ENCODE peak calls at places on chromosomes 2 and 18, in four cellular contexts. J is endothelial cell of umbilical vein, W is lower leg skin, Y is NB4. N is an unnamed sample.

GRCh38 chr2:226611944-226612318 is 187.7 kb downstream of the IRS1 start:
- DNase-seq in W (no peak), J (no peak), Y (no peak), N (no peak)

GRCh38 chr2:106843910-106844250 is 42.1 kb downstream of the ST6GAL2 start:
- DNase-seq in Y (no peak), W (peak), J (no peak), N (no peak)

GRCh38 chr18:71239111-71239624 is 950.3 kb downstream of the SOCS6 start:
- DNase-seq in J (no peak), Y (no peak), W (no peak), N (no peak)

GRCh38 chr2:175935289-175936181 is 66.5 kb downstream of the LNPK start:
- DNase-seq in J (no peak), W (no peak), Y (no peak), N (peak)

GRCh38 chr18:3616142-3616541 is 166.2 kb downstream of the TGIF1 start:
- DNase-seq in J (no peak), W (peak), Y (no peak), N (no peak)

GRCh38 chr2:159773426-159773825 is 24.6 kb downstream of the CD302 start:
- DNase-seq in Y (no peak), W (no peak), J (no peak), N (no peak)

GRCh38 chr18:47420130-47420529 is 168.7 kb upstream of the SKOR2 start:
- DNase-seq in J (no peak), Y (peak), W (no peak), N (no peak)

GRCh38 chr2:235227607-235228006 is 266.2 kb upstream of the AGAP1 start:
- DNase-seq in Y (no peak), J (no peak), W (no peak), N (no peak)

GRCh38 chr2:239285071-239285931 is 115.5 kb downstream of the HDAC4 start:
- DNase-seq in Y (peak), J (no peak), W (no peak), N (peak)

GRCh38 chr2:186554850-186555785 is 34.7 kb upstream of the ITGAV start:
- DNase-seq in Y (peak), W (no peak), J (peak), N (peak)

GRCh38 chr18:69948919-69949537 is 1.4 kb upstream of the CD226 start:
- DNase-seq in Y (peak), W (no peak), J (peak), N (no peak)

GRCh38 chr2:161238559-161239415 is 69.4 kb upstream of the PSMD14 start:
- DNase-seq in W (peak), J (peak), Y (peak), N (peak)

GRCh38 chr2:210128961-210129360 is 42.2 kb downstream of the KANSL1L start:
- DNase-seq in W (no peak), J (peak), Y (no peak), N (no peak)

GRCh38 chr2:147045113-147045512 is 799.7 kb upstream of the ACVR2A start:
- DNase-seq in Y (peak), W (no peak), J (peak), N (peak)

GRCh38 chr2:200811336-200812121 is at the start of gene BZW1:
- DNase-seq in W (peak), Y (peak), J (peak), N (peak)

GRCh38 chr2:9178905-9179571 is 27.6 kb upstream of the ASAP2 start:
- DNase-seq in J (peak), W (peak), Y (no peak), N (no peak)

GRCh38 chr18:55420977-55421611 is 166.9 kb downstream of the TCF4 start:
- DNase-seq in Y (no peak), W (no peak), J (no peak), N (no peak)

GRCh38 chr2:132439703-132440398 is 23.2 kb downstream of the GPR39 start:
- DNase-seq in J (no peak), W (no peak), Y (no peak), N (no peak)

GRCh38 chr2:124678043-124678442 is 653.0 kb downstream of the CNTNAP5 start:
- DNase-seq in Y (no peak), J (no peak), W (no peak), N (no peak)

GRCh38 chr2:237154894-237155851 is 69.5 kb downstream of the COPS8 start:
- DNase-seq in W (no peak), J (no peak), Y (no peak), N (no peak)

GRCh38 chr2:237152361-237152760 is 66.7 kb downstream of the COPS8 start:
- DNase-seq in Y (no peak), W (no peak), J (no peak), N (no peak)

GRCh38 chr2:237156131-237156856 is 70.6 kb downstream of the COPS8 start:
- DNase-seq in Y (peak), J (peak), W (peak), N (no peak)

GRCh38 chr2:237156857-237157550 is 71.3 kb downstream of the COPS8 start:
- DNase-seq in Y (no peak), J (no peak), W (no peak), N (no peak)

DNA sequence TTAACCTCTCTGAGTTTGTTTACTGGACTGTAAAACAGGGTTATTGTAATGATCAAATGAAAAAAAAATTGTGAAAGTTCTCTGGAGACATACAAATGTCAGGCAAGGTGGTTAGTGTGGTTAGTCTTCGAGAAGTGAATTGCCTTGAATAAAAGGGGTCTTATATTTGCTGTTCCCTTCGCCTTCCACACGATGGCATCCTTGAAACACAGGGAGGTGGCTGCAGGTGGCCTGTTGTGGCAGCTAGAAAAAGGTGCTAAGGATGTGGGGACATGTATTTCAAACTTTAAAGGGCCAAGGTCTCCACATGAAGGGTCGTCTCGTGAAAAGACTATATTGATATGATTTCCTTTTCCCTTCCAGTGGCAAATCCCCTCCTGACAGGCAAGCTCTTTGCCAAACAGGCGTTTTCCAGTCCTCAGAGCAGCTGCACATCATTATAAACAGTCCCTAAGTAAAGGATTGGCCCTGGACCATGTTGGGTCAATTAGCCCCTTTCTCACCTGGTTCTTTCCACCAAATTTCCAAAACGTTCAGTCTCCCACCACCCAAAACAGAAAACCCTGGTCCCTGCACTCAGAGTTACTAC is 68.5 kb downstream of the COPS8 start:
- DNase-seq in W (no peak), Y (peak), J (peak), N (peak)
- TF ChIP-seq POLR2A in W (no peak), Y (no peak), J (no peak), N (no peak)

DNA sequence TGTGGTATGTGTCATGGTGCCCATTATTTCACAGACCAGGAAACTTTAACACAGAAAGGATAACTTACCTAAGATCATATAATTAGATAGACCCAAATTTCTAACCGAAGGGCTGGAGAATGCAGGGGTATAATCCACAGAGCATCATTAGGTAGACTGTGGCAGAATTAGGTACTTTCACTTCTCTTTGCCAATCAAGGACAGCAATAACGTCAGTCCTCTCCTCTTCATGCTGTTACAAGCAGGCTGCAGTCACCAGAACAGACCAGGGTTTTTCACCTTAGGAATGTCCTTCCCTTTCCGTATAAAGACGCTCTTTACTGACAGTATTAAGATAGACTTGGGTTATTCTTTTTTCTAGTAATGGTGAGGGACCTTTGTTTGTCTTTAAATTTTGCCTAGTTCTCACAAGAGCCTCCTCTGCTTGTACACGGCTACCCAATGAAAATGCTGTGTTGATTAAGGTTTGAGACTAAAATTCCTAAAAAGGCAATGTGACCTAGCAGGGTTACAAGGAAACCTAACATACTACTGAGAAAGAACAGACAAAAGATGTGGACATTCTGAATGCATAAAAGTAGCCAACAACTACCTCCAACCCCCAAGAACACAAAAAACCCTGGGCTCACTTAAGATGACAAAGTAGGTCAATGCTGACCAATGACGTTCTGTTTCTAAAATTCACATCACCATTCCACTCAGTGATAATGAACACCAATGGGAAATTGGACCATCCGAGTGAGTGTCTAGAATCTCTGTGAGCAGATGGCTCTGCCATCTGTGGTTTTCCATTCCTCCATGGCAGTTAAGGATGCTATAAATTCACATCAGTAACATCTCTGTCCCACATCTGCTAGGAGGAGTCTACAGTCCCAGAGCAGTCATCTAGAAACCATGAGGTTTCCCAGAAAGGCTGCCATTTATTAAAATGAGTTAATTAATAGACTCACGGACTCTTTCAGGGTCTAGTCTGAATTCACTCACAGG is 2.1 kb downstream of the PDIA6 start:
- DNase-seq in W (no peak), J (peak), Y (peak), N (peak)
- TF ChIP-seq POLR2A in W (no peak), J (no peak), Y (no peak), N (no peak)

GRCh38 chr2:42810971-42811865 is 18.8 kb upstream of the HAAO start:
- DNase-seq in Y (peak), W (peak), J (peak), N (peak)
- TF ChIP-seq POLR2A in Y (no peak), W (no peak), J (peak), N (no peak)

DNA sequence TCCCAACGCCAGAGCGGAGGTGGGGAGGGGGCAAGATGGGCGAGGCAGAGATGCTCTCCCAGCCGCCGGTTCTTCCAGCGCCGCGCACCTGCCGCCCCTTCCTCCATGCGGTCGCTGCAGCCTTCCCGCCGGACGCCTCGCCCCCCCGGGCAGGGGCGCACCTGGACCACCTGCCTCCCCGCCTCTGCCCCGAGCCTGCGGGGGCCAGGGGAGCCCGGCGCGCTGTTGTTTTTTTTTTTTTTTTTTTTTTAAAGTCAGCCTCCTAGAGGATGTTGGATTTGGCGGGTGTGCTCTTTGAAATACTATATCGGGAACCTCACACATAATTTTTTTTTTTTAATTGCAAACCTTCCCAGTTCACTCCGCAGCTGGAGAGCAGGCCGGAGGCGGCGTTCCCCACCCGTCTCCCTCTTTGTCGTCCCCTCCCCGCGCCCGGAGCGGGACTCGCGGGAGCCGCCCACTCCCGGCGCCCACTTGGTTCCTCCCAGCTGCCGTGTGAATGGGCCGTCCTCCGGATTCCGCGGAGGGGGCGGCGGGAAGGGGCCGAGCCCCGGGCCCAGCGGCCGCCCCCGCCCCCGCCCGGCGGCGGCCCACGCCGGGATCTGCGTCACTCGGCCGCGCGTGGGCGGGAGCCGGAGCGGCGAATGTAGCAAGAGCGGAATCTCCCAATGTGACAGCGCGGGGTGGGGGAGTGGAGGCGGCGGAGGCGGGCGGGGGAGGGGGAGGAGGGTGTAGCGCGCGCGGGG is 421 bp upstream of the NAB1 start:
- DNase-seq in Y (peak), J (peak), W (peak), N (peak)
- TF ChIP-seq POLR2A in Y (peak), J (peak), W (no peak), N (peak)

DNA sequence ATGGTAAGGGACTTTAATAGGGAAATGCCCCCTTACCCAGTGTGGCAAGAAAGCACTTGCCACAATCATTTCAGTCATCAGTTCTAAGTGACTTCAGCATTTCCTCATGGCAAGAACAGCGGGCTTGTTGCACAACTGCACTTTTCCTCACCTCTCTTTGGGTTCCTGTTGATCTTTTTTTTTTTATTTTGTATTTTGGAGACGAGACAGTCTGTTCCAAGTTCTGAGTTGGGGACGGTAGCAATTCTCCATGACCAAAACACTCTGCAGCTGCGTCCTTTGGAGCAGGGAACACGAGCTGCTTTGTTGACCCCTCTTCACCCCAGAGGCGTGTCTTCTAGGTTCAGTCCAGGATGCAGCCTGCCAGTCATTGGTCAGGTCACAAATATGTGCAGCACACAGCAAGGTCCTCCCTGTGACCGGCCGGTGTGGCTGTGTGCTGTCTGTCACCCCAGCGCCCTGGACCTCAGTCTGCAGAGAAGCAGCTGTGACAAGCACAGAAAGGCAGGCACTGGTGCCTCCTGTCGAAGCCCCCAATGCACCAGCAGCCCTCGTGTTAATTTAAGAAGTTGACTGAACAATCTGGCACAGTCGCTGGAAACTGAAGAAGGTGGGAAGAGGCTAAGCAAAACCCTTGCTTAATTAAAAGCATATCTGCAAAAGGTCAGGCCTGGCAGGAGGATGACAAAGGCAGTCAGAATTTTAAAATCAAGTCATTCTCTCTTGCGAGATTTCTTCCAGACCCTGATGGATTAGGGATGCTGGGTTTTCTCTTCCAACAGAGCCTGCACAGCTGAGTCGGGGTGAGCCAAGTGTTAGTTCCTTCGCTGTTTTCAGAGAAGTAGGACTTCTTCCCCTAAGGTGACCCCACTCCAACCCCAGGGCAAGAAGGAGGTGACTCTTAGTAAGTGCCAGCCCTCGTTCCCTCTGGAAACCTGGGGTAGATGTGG is 96.7 kb upstream of the COPS8 start:
- DNase-seq in Y (no peak), W (peak), J (peak), N (no peak)
- TF ChIP-seq POLR2A in Y (no peak), W (no peak), J (no peak), N (no peak)

DNA sequence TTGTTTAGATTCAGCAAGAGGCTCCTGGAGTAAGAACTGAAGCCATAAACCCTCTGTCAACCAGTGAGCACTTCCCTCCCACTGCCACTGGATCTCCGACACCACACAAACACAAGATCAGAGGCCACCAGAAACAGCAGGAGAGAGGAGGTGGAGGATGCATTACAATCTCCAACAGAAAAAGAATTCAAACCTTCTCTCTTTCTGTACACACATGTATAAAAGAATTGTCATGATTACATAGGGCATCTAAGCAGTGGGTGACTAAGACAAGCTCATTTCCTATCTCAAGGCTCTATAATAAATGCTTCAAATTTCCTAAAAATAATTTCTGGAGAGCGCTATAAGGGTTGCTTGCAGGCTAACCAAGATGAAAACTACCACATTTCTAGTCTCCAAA is 27.1 kb downstream of the TBC1D8 start:
- DNase-seq in J (peak), Y (no peak), W (no peak), N (no peak)
- TF ChIP-seq POLR2A in J (no peak), Y (no peak), W (no peak), N (no peak)

DNA sequence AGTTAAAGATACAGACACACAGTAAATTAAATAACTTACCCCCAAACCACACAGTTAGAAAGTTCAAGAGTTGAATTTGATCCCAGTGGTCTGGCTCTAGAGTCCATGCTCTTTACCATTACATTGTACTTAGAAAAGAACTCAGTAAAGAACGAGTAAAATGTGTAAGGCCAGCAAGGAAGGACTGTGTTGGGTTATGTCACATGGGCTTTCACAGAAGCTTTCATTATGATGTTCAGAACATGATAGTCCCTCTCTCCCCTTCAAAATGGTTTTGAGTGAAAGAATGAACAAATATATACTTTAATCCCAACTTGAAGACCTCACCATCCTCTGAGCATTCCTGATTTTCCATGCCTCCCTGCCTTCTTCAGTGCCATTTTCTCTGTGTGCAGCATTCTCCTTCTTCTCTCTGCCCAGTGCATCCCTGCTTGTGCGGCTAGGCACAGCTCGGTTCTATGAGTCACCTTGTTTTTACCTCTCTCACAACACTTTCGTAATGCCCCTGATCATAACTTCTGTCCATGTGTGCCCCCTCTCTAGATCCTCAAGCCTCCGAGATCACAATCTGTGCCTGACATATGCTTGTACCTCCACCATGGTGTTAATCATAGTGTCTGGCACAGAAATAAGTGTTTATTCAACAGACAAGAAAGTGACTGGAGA is 22.0 kb downstream of the RASGRP3 start:
- DNase-seq in Y (peak), W (no peak), J (no peak), N (no peak)
- TF ChIP-seq POLR2A in Y (no peak), W (no peak), J (no peak), N (no peak)

N was measured in erythroblast.